ENCODE peak calls at places on chromosomes 1 and 21, in six cellular contexts. V is tibial nerve, Z is stomach, F is uterus, I is OCI-LY7, B is fibroblast of lung. P is an unnamed sample.
A peak's percentile ranks its signal among the peaks of the same experiment; 100 is the strongest.

GRCh38 chr1:210647406-210648333 is 319.0 kb downstream of the HHAT start:
- DNase-seq in V (no peak), B (peak; percentile 45), Z (no peak), F (no peak), I (no peak), P (no peak)

GRCh38 chr1:6347641-6348487 is 45.7 kb downstream of the ACOT7 start:
- DNase-seq in F (no peak), Z (peak; percentile 61), B (peak; percentile 39), V (no peak), I (peak; percentile 49), P (no peak)

GRCh38 chr1:67610450-67610849 is 74.6 kb upstream of the GADD45A start:
- DNase-seq in B (no peak), I (no peak), F (no peak), V (no peak), Z (no peak), P (no peak)

GRCh38 chr1:20494609-20495311 is 8.8 kb upstream of the CAMK2N1 start:
- DNase-seq in Z (no peak), I (no peak), B (peak; percentile 92), V (no peak), F (no peak), P (no peak)

GRCh38 chr1:41493117-41493536 is 8.6 kb upstream of the EDN2 start:
- DNase-seq in F (no peak), I (no peak), B (peak; percentile 95), V (no peak), Z (no peak), P (no peak)

GRCh38 chr1:179938752-179939151 is 15.9 kb upstream of the CEP350 start:
- DNase-seq in V (no peak), I (no peak), Z (no peak), B (peak; percentile 64), F (no peak), P (no peak)

GRCh38 chr1:219794085-219794743 is 134.1 kb downstream of the SLC30A10 start:
- DNase-seq in F (no peak), V (no peak), Z (no peak), I (peak; percentile 29), B (no peak), P (peak; percentile 82)

GRCh38 chr1:31155216-31155806 is 84.4 kb downstream of the NKAIN1 start:
- DNase-seq in I (peak; percentile 77), Z (peak; percentile 64), B (peak; percentile 55), V (no peak), F (peak; percentile 56), P (no peak)

GRCh38 chr1:9716404-9717192 is 65.1 kb downstream of the PIK3CD start:
- DNase-seq in F (no peak), Z (no peak), I (no peak), B (no peak), V (no peak), P (no peak)

GRCh38 chr1:66282343-66282852 is 251.6 kb upstream of the SGIP1 start:
- DNase-seq in V (no peak), F (peak; percentile 23), Z (no peak), I (peak; percentile 85), B (peak; percentile 59), P (no peak)

GRCh38 chr1:225434041-225434440 is 6.2 kb upstream of the LBR start:
- DNase-seq in F (no peak), Z (no peak), V (no peak), B (no peak), I (peak; percentile 48), P (no peak)

GRCh38 chr1:38183747-38184146 is 137.2 kb upstream of the POU3F1 start:
- DNase-seq in V (no peak), Z (no peak), F (no peak), B (no peak), I (no peak), P (no peak)

GRCh38 chr1:41358152-41358937 is 2.9 kb upstream of the FOXO6 start:
- DNase-seq in Z (no peak), B (no peak), F (peak; percentile 11), V (no peak), I (no peak), P (no peak)

GRCh38 chr1:42085596-42085995 is 67.6 kb upstream of the GUCA2B start:
- DNase-seq in Z (no peak), B (peak; percentile 19), I (no peak), V (no peak), F (no peak), P (no peak)

GRCh38 chr1:230250676-230251075 is 175.5 kb downstream of the PGBD5 start:
- DNase-seq in B (no peak), V (no peak), F (no peak), I (no peak), Z (no peak), P (no peak)

GRCh38 chr21:45508607-45509565 is 33.4 kb downstream of the SLC19A1 start:
- DNase-seq in Z (no peak), V (no peak), I (no peak), F (no peak), B (no peak), P (no peak)

GRCh38 chr1:23370744-23371710 is 1.4 kb upstream of the ZNF436 start:
- DNase-seq in V (no peak), I (no peak), Z (no peak), B (peak; percentile 47), F (no peak), P (no peak)

DNA sequence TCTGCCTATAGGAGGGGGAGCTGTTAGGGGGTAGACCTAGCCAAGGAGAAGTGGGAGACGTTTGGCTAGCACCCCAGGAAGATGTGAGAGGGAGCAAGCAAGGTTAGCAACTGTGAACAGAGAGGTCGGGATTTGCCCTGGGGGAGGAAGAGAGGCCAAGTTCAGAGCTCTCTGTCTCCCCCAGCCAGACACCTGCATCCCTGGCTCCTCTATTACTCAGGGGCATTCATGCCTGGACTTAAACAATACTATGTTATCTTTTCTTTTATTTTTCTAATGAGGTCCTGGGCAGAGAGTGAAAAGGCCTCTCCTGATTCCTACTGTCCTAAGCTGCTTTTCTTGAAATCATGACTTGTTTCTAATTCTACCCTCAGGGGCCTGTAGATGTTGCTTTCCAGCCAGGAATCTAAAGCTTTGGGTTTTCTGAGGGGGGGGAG is 2.4 kb downstream of the BTG2 start:
- DNase-seq in B (no peak), Z (no peak), F (no peak), I (no peak), V (no peak), P (no peak)
- H3K4me1 ChIP-seq in B (peaks cover 2% of the 10 kb centered on the region), Z (peaks cover 57% of the 10 kb centered on the region), F (peaks cover 13% of the 10 kb centered on the region), I (peaks cover 63% of the 10 kb centered on the region), V (peaks cover 38% of the 10 kb centered on the region), P (peaks cover 55% of the 10 kb centered on the region)

GRCh38 chr1:206580438-206581113 is 31.7 kb downstream of the EIF2D start:
- DNase-seq in B (no peak), Z (no peak), F (no peak), I (no peak), V (no peak), P (no peak)

GRCh38 chr1:206581571-206581981 is 30.7 kb downstream of the EIF2D start:
- DNase-seq in V (peak; percentile 25), B (no peak), I (no peak), F (no peak), Z (no peak), P (no peak)

GRCh38 chr1:206578959-206579358 is 33.3 kb downstream of the EIF2D start:
- DNase-seq in Z (no peak), F (no peak), I (no peak), B (no peak), V (no peak), P (no peak)

GRCh38 chr1:206578115-206578935 is 33.9 kb downstream of the EIF2D start:
- DNase-seq in F (no peak), I (no peak), Z (no peak), V (no peak), B (no peak), P (no peak)

DNA sequence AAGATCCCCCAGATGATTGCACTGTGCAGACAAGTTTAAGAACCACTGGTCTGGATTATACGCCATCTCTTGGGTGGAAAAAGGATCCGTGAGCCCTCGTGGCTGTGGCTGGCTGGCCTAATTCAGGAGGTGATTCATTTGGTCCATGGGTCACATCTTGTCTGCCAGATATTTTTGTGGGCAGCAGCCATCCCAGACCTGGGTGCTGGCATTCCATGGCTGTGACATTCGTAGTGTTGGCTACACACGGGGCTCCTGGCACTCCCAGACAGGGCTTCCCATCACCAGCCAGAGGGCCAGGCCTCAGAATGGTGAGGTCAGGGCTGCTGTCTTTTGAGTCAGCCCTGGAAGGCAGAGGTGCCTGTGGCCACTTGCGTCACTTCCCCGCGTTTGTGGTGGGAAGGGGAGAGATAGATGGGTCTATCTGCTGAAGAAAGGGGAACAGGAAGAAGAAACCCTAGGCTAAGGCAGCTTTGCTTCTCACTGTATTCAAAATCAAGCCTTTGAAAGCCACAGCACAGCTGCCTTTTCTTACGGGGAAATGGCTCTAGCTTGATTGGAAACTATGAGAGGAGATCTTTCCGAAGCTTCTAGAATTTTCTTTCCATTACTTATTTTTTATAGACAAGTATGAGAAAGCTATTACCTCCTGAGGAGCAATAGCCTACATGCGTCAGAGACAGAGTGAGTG is 32.4 kb downstream of the EIF2D start:
- DNase-seq in B (no peak), Z (peak; percentile 72), F (no peak), I (peak; percentile 83), V (peak; percentile 49), P (peak; percentile 94)
- H3K4me1 ChIP-seq in B (no peaks in the 10 kb centered on the region), Z (peaks cover 93% of the 10 kb centered on the region), F (no peaks in the 10 kb centered on the region), I (peaks cover 24% of the 10 kb centered on the region), V (peaks cover 39% of the 10 kb centered on the region), P (peaks cover 34% of the 10 kb centered on the region)

GRCh38 chr21:44406953-44407352 is 48.4 kb upstream of the LRRC3 start:
- DNase-seq in F (no peak), V (no peak), B (no peak), I (no peak), Z (no peak), P (no peak)
- H3K4me1 ChIP-seq in F (no peaks in the 10 kb centered on the region), V (no peaks in the 10 kb centered on the region), B (no peaks in the 10 kb centered on the region), I (no peaks in the 10 kb centered on the region), Z (no peaks in the 10 kb centered on the region), P (no peaks in the 10 kb centered on the region)

GRCh38 chr1:248823517-248824001 is 2.2 kb downstream of the SH3BP5L start:
- DNase-seq in B (no peak), Z (no peak), I (no peak), F (no peak), V (no peak), P (no peak)

GRCh38 chr1:248824301-248824700 is 1.4 kb downstream of the SH3BP5L start:
- DNase-seq in Z (no peak), F (no peak), I (no peak), B (no peak), V (no peak), P (no peak)

GRCh38 chr1:248821101-248821500 is 4.6 kb downstream of the SH3BP5L start:
- DNase-seq in I (no peak), B (peak; percentile 32), F (no peak), Z (no peak), V (no peak), P (no peak)

GRCh38 chr1:248821641-248822040 is 4.1 kb downstream of the SH3BP5L start:
- DNase-seq in Z (no peak), I (no peak), B (no peak), F (no peak), V (no peak), P (no peak)

DNA sequence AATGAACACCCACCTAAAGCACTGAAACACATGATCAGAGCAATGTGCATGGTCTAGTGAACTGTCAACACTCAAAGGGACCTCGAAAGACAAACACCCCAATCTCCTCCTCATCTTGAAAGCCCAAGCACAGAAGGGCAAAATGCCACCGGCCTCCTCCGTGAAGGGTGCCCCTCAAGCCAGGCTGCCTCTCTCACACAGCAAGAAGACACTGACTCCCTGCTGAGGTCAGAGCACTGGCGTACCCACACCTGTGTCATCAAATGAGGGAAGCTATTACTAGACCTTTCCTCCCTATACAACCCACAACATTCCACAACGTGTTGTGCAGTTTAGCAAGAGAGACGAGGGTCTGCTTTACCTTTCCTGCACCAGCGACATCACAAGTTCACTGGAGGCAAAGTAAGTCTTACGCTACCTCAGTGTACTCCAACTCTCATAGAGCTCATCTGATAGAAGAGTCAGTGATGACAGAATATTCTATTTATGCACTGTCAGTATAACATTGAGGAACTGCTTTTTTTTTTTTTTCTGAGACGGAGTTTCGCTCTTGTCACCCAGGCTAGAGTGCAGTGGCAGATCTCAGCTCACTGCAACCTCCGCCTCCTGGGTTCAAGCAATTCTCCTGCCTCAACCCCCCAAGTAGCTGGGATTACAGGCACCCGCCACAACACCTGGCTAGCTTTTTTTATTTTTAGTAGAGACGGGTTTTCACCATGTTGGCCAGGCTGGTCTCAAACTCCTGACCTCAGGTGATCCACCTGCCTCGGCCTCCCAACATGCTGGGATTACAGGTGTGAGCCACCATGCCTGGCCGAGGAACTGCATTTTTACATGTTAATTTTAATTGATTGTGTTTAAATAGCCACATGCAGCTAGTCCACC is 3.3 kb downstream of the SH3BP5L start:
- DNase-seq in I (peak; percentile 41), V (no peak), Z (no peak), B (no peak), F (no peak), P (no peak)
- H3K4me1 ChIP-seq in I (peaks cover 51% of the 10 kb centered on the region), V (peaks cover 48% of the 10 kb centered on the region), Z (peaks cover 86% of the 10 kb centered on the region), B (peaks cover 44% of the 10 kb centered on the region), F (no peaks in the 10 kb centered on the region), P (peaks cover 77% of the 10 kb centered on the region)